ENCODE peak calls at places on chromosomes 3 and 15, in five cellular contexts. O is sciatic nerve, N is NCI-H774, D is AG09319, J is memory B cell. Y is an unnamed sample.

GRCh38 chr3:66037330-66037985 is 1.3 kb downstream of the MAGI1 start:
- DNase-seq in O (no peak), N (no peak), D (no peak), J (no peak), Y (peak)

GRCh38 chr15:68578175-68578959 is 426 bp upstream of the CORO2B start:
- DNase-seq in O (peak), N (peak), D (peak), J (peak), Y (peak)

GRCh38 chr15:79028411-79028964 is 62.1 kb downstream of the RASGRF1 start:
- DNase-seq in O (peak), N (no peak), D (no peak), J (peak), Y (peak)

GRCh38 chr3:184338538-184338945 is 1.1 kb downstream of the FAM131A start:
- DNase-seq in O (peak), N (peak), D (no peak), J (no peak), Y (peak)

GRCh38 chr15:77181305-77182074 is 110.6 kb upstream of the TSPAN3 start:
- DNase-seq in O (no peak), N (no peak), D (no peak), J (peak), Y (no peak)

GRCh38 chr3:122691195-122691594 is 10.6 kb downstream of the PARP14 start:
- DNase-seq in O (no peak), N (no peak), D (no peak), J (no peak), Y (peak)

GRCh38 chr15:68603951-68604350 is 25.2 kb downstream of the CORO2B start:
- DNase-seq in O (no peak), N (no peak), D (no peak), J (no peak), Y (no peak)

GRCh38 chr3:57582470-57583168 is 14.5 kb downstream of the ARF4 start:
- DNase-seq in O (no peak), N (no peak), D (no peak), J (no peak), Y (peak)

GRCh38 chr15:29044506-29044905 is 158.7 kb downstream of the APBA2 start:
- DNase-seq in O (peak), N (no peak), D (no peak), J (no peak), Y (no peak)

GRCh38 chr3:181725830-181726229 is 14.1 kb downstream of the SOX2 start:
- DNase-seq in O (no peak), N (no peak), D (no peak), J (no peak), Y (no peak)

GRCh38 chr3:133040696-133041523 is 2.7 kb downstream of the TMEM108 start:
- DNase-seq in O (peak), N (peak), D (peak), J (no peak), Y (peak)

GRCh38 chr3:52529376-52530333 is 4.0 kb downstream of the NT5DC2 start:
- DNase-seq in O (peak), N (no peak), D (no peak), J (no peak), Y (no peak)

GRCh38 chr15:45399381-45400212 is 21.3 kb upstream of the GATM start:
- DNase-seq in O (no peak), N (peak), D (no peak), J (peak), Y (peak)

GRCh38 chr15:36239509-36239908 is 339.9 kb upstream of the CDIN1 start:
- DNase-seq in O (no peak), N (no peak), D (no peak), J (no peak), Y (no peak)

GRCh38 chr3:88985491-88985890 is 121.9 kb upstream of the EPHA3 start:
- DNase-seq in O (no peak), N (no peak), D (peak), J (no peak), Y (no peak)

GRCh38 chr3:14716593-14716992 is 41.7 kb downstream of the C3orf20 start:
- DNase-seq in O (no peak), N (no peak), D (no peak), J (no peak), Y (no peak)

GRCh38 chr15:87557871-87558270 is 698.7 kb downstream of the NTRK3 start:
- DNase-seq in O (no peak), N (no peak), D (no peak), J (no peak), Y (no peak)

GRCh38 chr3:169846458-169847193 is 23.1 kb downstream of the LRRC31 start:
- DNase-seq in O (no peak), N (no peak), D (no peak), J (peak), Y (no peak)

GRCh38 chr15:58438956-58439355 is 7.2 kb downstream of the LIPC start:
- DNase-seq in O (no peak), N (peak), D (no peak), J (no peak), Y (peak)

GRCh38 chr3:116190095-116190494 is 255.2 kb downstream of the LSAMP start:
- DNase-seq in O (no peak), N (no peak), D (no peak), J (no peak), Y (no peak)

GRCh38 chr3:112633757-112634156 is 7.2 kb downstream of the CCDC80 start:
- DNase-seq in O (no peak), N (no peak), D (no peak), J (no peak), Y (peak)

GRCh38 chr15:90871716-90872480 is 3.5 kb downstream of the FURIN start:
- DNase-seq in O (no peak), N (no peak), D (no peak), J (no peak), Y (no peak)

GRCh38 chr3:69604735-69605435 is 134.4 kb upstream of the MITF start:
- DNase-seq in O (no peak), N (no peak), D (no peak), J (no peak), Y (no peak)

GRCh38 chr3:43024183-43024865 is 45.2 kb downstream of the GASK1A start:
- DNase-seq in O (no peak), N (no peak), D (no peak), J (no peak), Y (no peak)

GRCh38 chr15:82159922-82160321 is 102.6 kb downstream of the EFL1 start:
- DNase-seq in O (no peak), N (no peak), D (peak), J (no peak), Y (no peak)

GRCh38 chr3:144031938-144032337 is 60.3 kb downstream of the DIPK2A start:
- DNase-seq in O (no peak), N (no peak), D (no peak), J (no peak), Y (peak)

GRCh38 chr3:173911446-173911845 is 513.9 kb downstream of the NLGN1 start:
- DNase-seq in O (no peak), N (peak), D (no peak), J (no peak), Y (peak)

GRCh38 chr3:3799173-3800075 is at the start of gene LRRN1:
- DNase-seq in O (peak), N (peak), D (no peak), J (peak), Y (peak)

GRCh38 chr3:124584552-124585391 is 145.5 kb upstream of the UMPS start:
- DNase-seq in O (peak), N (peak), D (no peak), J (no peak), Y (peak)

GRCh38 chr15:94480289-94480834 is 249.0 kb downstream of the MCTP2 start:
- DNase-seq in O (no peak), N (no peak), D (no peak), J (no peak), Y (no peak)

Y was measured in NCI-H2081.